ENCODE peak calls at places on chromosome 12, in nine cellular contexts. Z is fibroblast of the aortic adventitia, Q is uterus, R is lower lobe of right lung, Y is heart right ventricle, C is mucosa of descending colon, P is sigmoid colon, A is lung, S is left ventricle myocardium inferior. N is an unnamed sample.

GRCh38 chr12:123763093-123763492 is 992 bp downstream of the DNAH10 start:
- DNase-seq in C (peak), P (peak), S (no peak), Y (no peak), R (no peak), A (no peak), Z (no peak), Q (no peak), N (no peak)

GRCh38 chr12:42090899-42091298 is 53.8 kb downstream of the GXYLT1 start:
- DNase-seq in R (no peak), Y (no peak), Z (peak), C (no peak), S (no peak), Q (no peak), A (no peak), P (no peak), N (no peak)

GRCh38 chr12:107144990-107145389 is 51.6 kb upstream of the CRY1 start:
- DNase-seq in Q (no peak), R (no peak), Z (peak), P (no peak), Y (no peak), A (no peak), S (no peak), C (no peak), N (no peak)

GRCh38 chr12:114799574-114800487 is 115.9 kb upstream of the TBX3 start:
- DNase-seq in S (peak), Y (peak), A (no peak), C (peak), P (no peak), R (peak), Q (no peak), Z (peak), N (no peak)

GRCh38 chr12:13595536-13596450 is 385.6 kb downstream of the GRIN2B start:
- DNase-seq in S (no peak), P (no peak), Y (no peak), Z (no peak), R (no peak), A (no peak), C (no peak), Q (no peak), N (no peak)

GRCh38 chr12:39393179-39393578 is 49.7 kb downstream of the KIF21A start:
- DNase-seq in S (no peak), Q (no peak), Y (no peak), P (no peak), Z (no peak), R (no peak), C (no peak), A (no peak), N (no peak)

GRCh38 chr12:114294303-114294685 is 111.7 kb downstream of the TBX5 start:
- DNase-seq in A (no peak), Z (no peak), C (no peak), P (no peak), Q (no peak), Y (no peak), R (no peak), S (no peak), N (no peak)

GRCh38 chr12:101733166-101733565 is 6.1 kb downstream of the SYCP3 start:
- DNase-seq in P (no peak), A (no peak), Q (no peak), Y (no peak), C (no peak), R (no peak), Z (no peak), S (no peak), N (no peak)

GRCh38 chr12:41950455-41950854 is 194.2 kb downstream of the GXYLT1 start:
- DNase-seq in P (no peak), S (no peak), A (no peak), Y (no peak), Q (no peak), C (no peak), Z (no peak), R (no peak), N (no peak)

GRCh38 chr12:124375789-124376175 is 80.9 kb downstream of the RFLNA start:
- DNase-seq in Y (no peak), P (no peak), R (no peak), C (no peak), Z (no peak), S (no peak), A (no peak), Q (no peak), N (no peak)

GRCh38 chr12:123987022-123987421 is 14.0 kb downstream of the ZNF664 start:
- DNase-seq in P (no peak), C (no peak), Z (no peak), R (no peak), Y (no peak), A (no peak), Q (no peak), S (no peak), N (no peak)

GRCh38 chr12:12004524-12004923 is 66.2 kb upstream of the BCL2L14 start:
- DNase-seq in Q (no peak), Y (no peak), A (no peak), R (no peak), Z (no peak), S (no peak), P (no peak), C (no peak), N (no peak)

GRCh38 chr12:1593232-1594044 is 943 bp downstream of the FBXL14 start:
- DNase-seq in C (peak), R (peak), A (peak), S (peak), Y (peak), Q (peak), Z (no peak), P (peak), N (no peak)

GRCh38 chr12:76470028-76470939 is 89.3 kb downstream of the OSBPL8 start:
- DNase-seq in Q (no peak), S (no peak), A (no peak), P (no peak), Z (peak), C (no peak), Y (no peak), R (no peak), N (no peak)

GRCh38 chr12:56626691-56627090 is 3.4 kb downstream of the BAZ2A start:
- DNase-seq in S (no peak), C (no peak), A (no peak), Q (no peak), Y (no peak), R (no peak), P (no peak), Z (no peak), N (no peak)

GRCh38 chr12:99767809-99768208 is 120.3 kb downstream of the GARIN6 start:
- DNase-seq in S (no peak), P (no peak), Z (peak), Y (no peak), R (no peak), Q (no peak), C (no peak), A (no peak), N (no peak)

GRCh38 chr12:33437598-33437997 is 2.0 kb downstream of the SYT10 start:
- DNase-seq in Y (no peak), A (no peak), R (no peak), Z (no peak), P (no peak), S (no peak), Q (no peak), C (no peak), N (no peak)

GRCh38 chr12:29673346-29673745 is 110.4 kb downstream of the TMTC1 start:
- DNase-seq in S (no peak), R (no peak), C (no peak), Y (no peak), P (no peak), Z (peak), A (no peak), Q (no peak), N (no peak)

GRCh38 chr12:120830052-120830940 is 73.9 kb downstream of the SPPL3 start:
- DNase-seq in S (no peak), Q (no peak), R (no peak), Y (no peak), C (no peak), A (no peak), Z (no peak), P (no peak), N (no peak)

GRCh38 chr12:47825239-47825639 is 5.5 kb upstream of the HDAC7 start:
- DNase-seq in R (peak), C (peak), Q (peak), Z (peak), Y (peak), A (peak), P (peak), S (peak), N (no peak)

GRCh38 chr12:122185494-122186082 is 2.7 kb downstream of the LRRC43 start:
- DNase-seq in R (no peak), P (no peak), Q (no peak), C (no peak), S (no peak), A (no peak), Y (no peak), Z (no peak), N (no peak)

GRCh38 chr12:110717037-110717436 is 25.7 kb downstream of the PPP1CC start:
- DNase-seq in R (no peak), Y (no peak), Q (no peak), Z (no peak), P (no peak), S (no peak), C (no peak), A (no peak), N (no peak)

GRCh38 chr12:95532851-95533250 is 18.4 kb downstream of the USP44 start:
- DNase-seq in Q (no peak), P (no peak), A (no peak), S (no peak), R (no peak), C (no peak), Y (no peak), Z (peak), N (no peak)

GRCh38 chr12:79300199-79300568 is 390.6 kb downstream of the PAWR start:
- DNase-seq in Z (no peak), A (no peak), Y (no peak), R (no peak), Q (no peak), C (no peak), P (no peak), S (no peak), N (no peak)

GRCh38 chr12:95335948-95336347 is 118.3 kb downstream of the VEZT start:
- DNase-seq in Z (no peak), C (no peak), S (no peak), Y (no peak), P (no peak), R (no peak), A (no peak), Q (no peak), N (no peak)

GRCh38 chr12:121748571-121749265 is 36.2 kb downstream of the TMEM120B start:
- DNase-seq in Z (peak), R (no peak), Y (no peak), C (no peak), S (no peak), A (no peak), Q (peak), P (no peak), N (no peak)

GRCh38 chr12:53481957-53482586 is 17.2 kb downstream of the MAP3K12 start:
- DNase-seq in P (peak), R (no peak), C (no peak), Q (no peak), Y (no peak), A (no peak), S (no peak), Z (no peak), N (no peak)

GRCh38 chr12:42961395-42961794 is 371.8 kb upstream of the PRICKLE1 start:
- DNase-seq in Z (peak), A (peak), Q (no peak), R (no peak), P (no peak), C (no peak), Y (no peak), S (no peak), N (no peak)

GRCh38 chr12:9784816-9785215 is 24.1 kb upstream of the CD69 start:
- DNase-seq in A (no peak), Y (no peak), R (no peak), Z (no peak), S (no peak), Q (no peak), P (no peak), C (no peak), N (no peak)

GRCh38 chr12:110565919-110566871 is 16.9 kb downstream of the PPTC7 start:
- DNase-seq in C (no peak), S (no peak), Z (no peak), A (no peak), R (no peak), Q (no peak), Y (no peak), P (no peak), N (no peak)

GRCh38 chr12:32053881-32054624 is 52.6 kb upstream of the BICD1 start:
- DNase-seq in A (no peak), P (no peak), Q (no peak), Y (no peak), Z (no peak), R (no peak), S (no peak), C (no peak), N (no peak)

GRCh38 chr12:53004582-53004981 is 1.7 kb upstream of the EIF4B start:
- DNase-seq in R (no peak), Q (no peak), Z (peak), C (no peak), P (no peak), A (no peak), Y (no peak), S (no peak), N (no peak)

GRCh38 chr12:20007331-20007730 is 361.0 kb upstream of the PDE3A start:
- DNase-seq in A (no peak), Z (no peak), C (no peak), R (no peak), S (no peak), Q (no peak), Y (no peak), P (no peak), N (no peak)

GRCh38 chr12:40921563-40922163 is 229.4 kb downstream of the CNTN1 start:
- DNase-seq in S (no peak), Z (peak), A (no peak), Q (no peak), P (no peak), R (no peak), Y (no peak), C (no peak), N (no peak)

GRCh38 chr12:96083020-96083489 is 47.7 kb upstream of the LTA4H start:
- DNase-seq in A (no peak), P (no peak), C (no peak), Q (no peak), Y (no peak), S (no peak), Z (no peak), R (no peak), N (no peak)

GRCh38 chr12:127272864-127273263 is 994.1 kb upstream of the TMEM132C start:
- DNase-seq in Y (no peak), P (no peak), Q (no peak), S (no peak), C (no peak), Z (peak), A (no peak), R (no peak), N (no peak)

GRCh38 chr12:46437411-46437810 is 64.8 kb upstream of the SLC38A2 start:
- DNase-seq in Z (no peak), S (no peak), P (no peak), A (no peak), Y (no peak), R (no peak), C (no peak), Q (no peak), N (no peak)

GRCh38 chr12:118900954-118901353 is 80.4 kb upstream of the SRRM4 start:
- DNase-seq in P (no peak), C (no peak), Z (no peak), A (no peak), S (no peak), Q (no peak), R (no peak), Y (no peak), N (no peak)

GRCh38 chr12:109949089-109949488 is 47.1 kb downstream of the GIT2 start:
- DNase-seq in Z (peak), S (no peak), Q (no peak), Y (no peak), A (no peak), C (no peak), P (no peak), R (no peak), N (no peak)

GRCh38 chr12:130026608-130027176 is 122.9 kb upstream of the TMEM132D start:
- DNase-seq in P (no peak), A (no peak), R (no peak), Q (no peak), S (no peak), Z (no peak), C (peak), Y (no peak), N (no peak)
- TF ChIP-seq CTCF in P (no peak), A (peak), R (peak), Q (peak), S (peak), Z (no peak), C (peak), Y (peak), N (peak)

GRCh38 chr12:17976202-17976601 is 113.8 kb downstream of the RERGL start:
- DNase-seq in P (no peak), Y (no peak), R (no peak), A (no peak), Z (no peak), Q (no peak), S (no peak), C (no peak), N (no peak)
- TF ChIP-seq CTCF in P (no peak), Y (no peak), R (no peak), A (no peak), Z (peak), Q (no peak), S (no peak), C (no peak), N (peak)

DNA sequence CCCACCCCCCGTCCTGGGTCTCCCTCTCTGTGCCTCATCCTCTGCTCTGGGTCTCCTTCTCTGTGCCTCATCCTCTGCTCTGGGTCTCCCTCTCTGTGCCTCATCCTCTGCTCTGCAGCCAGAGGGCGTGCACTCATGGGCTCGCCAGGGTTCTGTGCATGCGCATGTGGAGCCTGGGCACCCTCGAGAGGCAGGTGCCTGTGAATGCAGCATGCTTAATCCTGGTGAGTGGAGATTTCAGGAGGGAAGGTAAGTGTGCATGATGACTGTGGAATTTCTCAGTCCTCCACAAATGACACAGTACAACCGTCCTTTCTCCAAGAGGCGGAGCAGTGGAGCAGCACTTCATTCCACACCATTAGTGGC is 65.2 kb downstream of the EP400 start:
- DNase-seq in Q (no peak), Y (no peak), Z (no peak), C (no peak), S (no peak), R (no peak), A (no peak), P (no peak), N (no peak)
- TF ChIP-seq CTCF in Q (no peak), Y (no peak), Z (no peak), C (no peak), S (no peak), R (no peak), A (no peak), P (no peak), N (no peak)

GRCh38 chr12:89040146-89040964 is 311.9 kb downstream of the DUSP6 start:
- DNase-seq in A (no peak), C (peak), Z (peak), R (peak), S (no peak), Q (no peak), Y (no peak), P (no peak), N (no peak)
- TF ChIP-seq CTCF in A (no peak), C (no peak), Z (no peak), R (no peak), S (no peak), Q (no peak), Y (no peak), P (no peak), N (peak)

GRCh38 chr12:113003631-113004030 is 25.3 kb downstream of the OAS2 start:
- DNase-seq in A (no peak), R (no peak), Z (no peak), Q (no peak), P (no peak), Y (no peak), C (no peak), S (no peak), N (no peak)

GRCh38 chr12:112998997-112999767 is 20.9 kb downstream of the OAS2 start:
- DNase-seq in S (no peak), Y (no peak), P (no peak), Z (no peak), R (no peak), A (no peak), C (no peak), Q (no peak), N (no peak)

GRCh38 chr12:113002676-113003075 is 24.4 kb downstream of the OAS2 start:
- DNase-seq in A (no peak), Y (no peak), C (no peak), S (no peak), R (no peak), P (no peak), Q (no peak), Z (no peak), N (no peak)

GRCh38 chr12:113000433-113000832 is 22.1 kb downstream of the OAS2 start:
- DNase-seq in R (no peak), A (no peak), Z (no peak), P (no peak), C (no peak), Q (no peak), S (no peak), Y (no peak), N (no peak)

DNA sequence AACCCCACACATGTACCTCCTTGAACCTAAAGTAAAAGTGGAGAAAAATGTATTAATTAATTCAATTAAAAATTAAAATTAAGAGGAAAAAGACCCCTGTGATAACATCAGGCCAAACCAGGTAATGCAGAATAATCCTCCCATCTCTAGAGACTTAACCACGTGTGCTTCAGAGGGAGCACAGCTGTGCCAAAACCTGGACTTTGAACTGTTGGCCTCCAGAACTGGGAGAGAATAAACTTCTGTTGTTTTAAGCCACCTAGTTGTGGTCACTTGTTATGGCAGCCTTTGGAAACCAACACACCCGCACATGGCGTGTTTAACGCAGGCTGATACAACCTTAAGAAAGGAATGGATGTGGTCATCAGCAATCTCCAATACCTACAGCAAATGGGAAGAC is 23.8 kb downstream of the OAS2 start:
- DNase-seq in A (no peak), Y (no peak), Z (no peak), C (no peak), R (no peak), S (no peak), Q (no peak), P (no peak), N (no peak)
- TF ChIP-seq CTCF in A (no peak), Y (no peak), Z (peak), C (no peak), R (no peak), S (no peak), Q (no peak), P (no peak), N (peak)

GRCh38 chr12:108373111-108373510 is 34.0 kb upstream of the CMKLR1 start:
- DNase-seq in P (no peak), C (no peak), A (no peak), Z (no peak), Q (no peak), Y (no peak), R (no peak), S (no peak), N (no peak)
- TF ChIP-seq CTCF in P (no peak), C (no peak), A (no peak), Z (peak), Q (no peak), Y (no peak), R (no peak), S (no peak), N (peak)

DNA sequence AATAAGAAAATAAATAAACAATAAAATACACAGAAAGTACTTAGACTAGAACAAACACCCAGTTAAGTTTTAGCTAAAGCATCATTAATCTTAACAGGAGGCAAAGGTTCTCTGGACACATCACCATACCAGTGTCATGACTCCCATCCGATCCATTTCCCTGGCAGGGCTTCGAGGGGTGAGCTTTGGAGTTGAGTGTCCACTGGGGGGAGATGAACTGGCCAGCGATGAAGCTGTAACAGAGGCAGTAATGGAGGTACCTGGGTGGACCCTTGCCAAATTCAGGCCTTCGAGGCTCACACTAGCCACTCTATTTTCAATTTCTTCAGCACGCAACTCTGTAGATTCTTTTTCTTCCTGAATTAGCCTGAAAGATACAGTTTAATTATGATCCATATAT is 269.5 kb downstream of the ACSS3 start:
- DNase-seq in R (no peak), Y (no peak), Q (no peak), C (no peak), P (no peak), S (no peak), A (no peak), Z (no peak), N (no peak)
- TF ChIP-seq CTCF in R (no peak), Y (no peak), Q (no peak), C (no peak), P (no peak), S (no peak), A (no peak), Z (no peak), N (no peak)

N was measured in type B pancreatic cell.